ENCODE peak calls at places on chromosomes 16 and 17, in ten cellular contexts. One of them, this sample, is unnamed.

GRCh38 chr17:42171831-42172230 is 9.1 kb downstream of the KCNH4 start:
- DNase-seq in K562: no peak
- DNase-seq in A549: no peak
- DNase-seq in Peyer's patch: no peak
- DNase-seq in body of pancreas: no peak
- DNase-seq in tibial artery: no peak
- DNase-seq in fibroblast of lung: no peak
- DNase-seq in left ventricle myocardium inferior: no peak
- DNase-seq in GM23338: peak
- DNase-seq in testis: no peak
- DNase-seq in this sample: no peak

GRCh38 chr17:16352838-16353701 is at the start of gene CENPV:
- DNase-seq in K562: peak
- DNase-seq in A549: peak
- DNase-seq in Peyer's patch: peak
- DNase-seq in body of pancreas: peak
- DNase-seq in tibial artery: no peak
- DNase-seq in fibroblast of lung: peak
- DNase-seq in left ventricle myocardium inferior: peak
- DNase-seq in GM23338: peak
- DNase-seq in testis: peak
- DNase-seq in this sample: peak

GRCh38 chr17:64128787-64129514 is 993 bp downstream of the ERN1 start:
- DNase-seq in K562: peak
- DNase-seq in A549: peak
- DNase-seq in Peyer's patch: no peak
- DNase-seq in body of pancreas: peak
- DNase-seq in tibial artery: peak
- DNase-seq in fibroblast of lung: peak
- DNase-seq in left ventricle myocardium inferior: no peak
- DNase-seq in GM23338: peak
- DNase-seq in testis: peak
- DNase-seq in this sample: no peak

GRCh38 chr16:19430345-19430744 is 12.7 kb downstream of the TMC5 start:
- DNase-seq in K562: no peak
- DNase-seq in A549: no peak
- DNase-seq in Peyer's patch: no peak
- DNase-seq in body of pancreas: no peak
- DNase-seq in tibial artery: no peak
- DNase-seq in fibroblast of lung: no peak
- DNase-seq in left ventricle myocardium inferior: no peak
- DNase-seq in GM23338: no peak
- DNase-seq in testis: no peak
- DNase-seq in this sample: no peak

GRCh38 chr17:45950888-45951287 is 48.2 kb upstream of the STH start:
- DNase-seq in K562: no peak
- DNase-seq in A549: no peak
- DNase-seq in Peyer's patch: no peak
- DNase-seq in body of pancreas: no peak
- DNase-seq in tibial artery: no peak
- DNase-seq in fibroblast of lung: no peak
- DNase-seq in left ventricle myocardium inferior: no peak
- DNase-seq in GM23338: no peak
- DNase-seq in testis: no peak
- DNase-seq in this sample: no peak

GRCh38 chr16:66717112-66717675 is 20.7 kb upstream of the CMTM4 start:
- DNase-seq in K562: peak
- DNase-seq in A549: peak
- DNase-seq in Peyer's patch: no peak
- DNase-seq in body of pancreas: no peak
- DNase-seq in tibial artery: no peak
- DNase-seq in fibroblast of lung: peak
- DNase-seq in left ventricle myocardium inferior: peak
- DNase-seq in GM23338: peak
- DNase-seq in testis: peak
- DNase-seq in this sample: peak

GRCh38 chr16:89370081-89370511 is 120.3 kb downstream of the ANKRD11 start:
- DNase-seq in K562: no peak
- DNase-seq in A549: no peak
- DNase-seq in Peyer's patch: no peak
- DNase-seq in body of pancreas: no peak
- DNase-seq in tibial artery: no peak
- DNase-seq in fibroblast of lung: no peak
- DNase-seq in left ventricle myocardium inferior: no peak
- DNase-seq in GM23338: no peak
- DNase-seq in testis: no peak
- DNase-seq in this sample: no peak

GRCh38 chr17:69069289-69069688 is 8.6 kb upstream of the ABCA9 start:
- DNase-seq in K562: no peak
- DNase-seq in A549: no peak
- DNase-seq in Peyer's patch: no peak
- DNase-seq in body of pancreas: no peak
- DNase-seq in tibial artery: no peak
- DNase-seq in fibroblast of lung: no peak
- DNase-seq in left ventricle myocardium inferior: no peak
- DNase-seq in GM23338: peak
- DNase-seq in testis: no peak
- DNase-seq in this sample: no peak

GRCh38 chr16:26111900-26112299 is 420.1 kb downstream of the HS3ST4 start:
- DNase-seq in K562: no peak
- DNase-seq in A549: peak
- DNase-seq in Peyer's patch: no peak
- DNase-seq in body of pancreas: no peak
- DNase-seq in tibial artery: no peak
- DNase-seq in fibroblast of lung: no peak
- DNase-seq in left ventricle myocardium inferior: no peak
- DNase-seq in GM23338: peak
- DNase-seq in testis: peak
- DNase-seq in this sample: no peak

GRCh38 chr17:6711081-6711674 is 2.0 kb downstream of the SLC13A5 start:
- DNase-seq in K562: no peak
- DNase-seq in A549: peak
- DNase-seq in Peyer's patch: no peak
- DNase-seq in body of pancreas: no peak
- DNase-seq in tibial artery: no peak
- DNase-seq in fibroblast of lung: no peak
- DNase-seq in left ventricle myocardium inferior: no peak
- DNase-seq in GM23338: no peak
- DNase-seq in testis: peak
- DNase-seq in this sample: no peak

GRCh38 chr16:12381662-12382061 is 405.1 kb downstream of the SNX29 start:
- DNase-seq in K562: no peak
- DNase-seq in A549: no peak
- DNase-seq in Peyer's patch: no peak
- DNase-seq in body of pancreas: no peak
- DNase-seq in tibial artery: no peak
- DNase-seq in fibroblast of lung: no peak
- DNase-seq in left ventricle myocardium inferior: no peak
- DNase-seq in GM23338: no peak
- DNase-seq in testis: no peak
- DNase-seq in this sample: no peak

GRCh38 chr17:49101054-49101534 is 31.5 kb upstream of the B4GALNT2 start:
- DNase-seq in K562: no peak
- DNase-seq in A549: no peak
- DNase-seq in Peyer's patch: no peak
- DNase-seq in body of pancreas: peak
- DNase-seq in tibial artery: no peak
- DNase-seq in fibroblast of lung: peak
- DNase-seq in left ventricle myocardium inferior: no peak
- DNase-seq in GM23338: no peak
- DNase-seq in testis: no peak
- DNase-seq in this sample: no peak

GRCh38 chr16:47779201-47780016 is 318.3 kb downstream of the PHKB start:
- DNase-seq in K562: peak
- DNase-seq in A549: peak
- DNase-seq in Peyer's patch: no peak
- DNase-seq in body of pancreas: peak
- DNase-seq in tibial artery: no peak
- DNase-seq in fibroblast of lung: peak
- DNase-seq in left ventricle myocardium inferior: no peak
- DNase-seq in GM23338: no peak
- DNase-seq in testis: peak
- DNase-seq in this sample: peak
- H3K4me3 ChIP-seq in K562: peak
- H3K4me3 ChIP-seq in A549: peak
- H3K4me3 ChIP-seq in Peyer's patch: peak
- H3K4me3 ChIP-seq in body of pancreas: no peak
- H3K4me3 ChIP-seq in tibial artery: peak
- H3K4me3 ChIP-seq in fibroblast of lung: peak
- H3K4me3 ChIP-seq in left ventricle myocardium inferior: peak
- H3K4me3 ChIP-seq in GM23338: no peak
- H3K4me3 ChIP-seq in testis: no peak
- H3K4me3 ChIP-seq in this sample: peak

GRCh38 chr17:61395983-61396585 is 3.6 kb upstream of the TBX2 start:
- DNase-seq in K562: no peak
- DNase-seq in A549: no peak
- DNase-seq in Peyer's patch: no peak
- DNase-seq in body of pancreas: no peak
- DNase-seq in tibial artery: no peak
- DNase-seq in fibroblast of lung: peak
- DNase-seq in left ventricle myocardium inferior: no peak
- DNase-seq in GM23338: peak
- DNase-seq in testis: no peak
- DNase-seq in this sample: no peak
- H3K27ac ChIP-seq in K562: no peak
- H3K27ac ChIP-seq in A549: no peak
- H3K27ac ChIP-seq in Peyer's patch: peak
- H3K27ac ChIP-seq in body of pancreas: no peak
- H3K27ac ChIP-seq in tibial artery: peak
- H3K27ac ChIP-seq in fibroblast of lung: peak
- H3K27ac ChIP-seq in left ventricle myocardium inferior: peak
- H3K27ac ChIP-seq in GM23338: no peak
- H3K27ac ChIP-seq in testis: peak
- H3K27ac ChIP-seq in this sample: peak

DNA sequence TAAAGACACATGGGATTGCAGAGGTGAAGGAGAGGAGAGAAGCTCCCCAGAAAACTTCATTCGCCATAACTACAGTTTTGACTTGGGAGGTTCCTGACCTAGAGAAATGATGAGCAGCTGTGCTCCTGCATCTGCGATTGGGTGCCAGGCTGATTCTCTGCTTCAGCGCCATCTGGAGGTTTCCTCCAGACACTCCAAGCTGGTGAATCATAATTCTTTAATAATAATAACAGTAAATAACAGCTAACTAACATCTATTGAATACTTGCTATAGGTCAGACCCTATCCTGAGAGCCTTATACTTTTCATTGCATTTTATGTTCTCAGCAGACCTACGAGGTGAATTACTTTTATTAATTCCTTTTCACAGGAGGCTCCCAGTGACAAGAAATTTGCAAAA is 575.8 kb downstream of the TOX3 start:
- DNase-seq in K562: no peak
- DNase-seq in A549: peak
- DNase-seq in Peyer's patch: no peak
- DNase-seq in body of pancreas: peak
- DNase-seq in tibial artery: no peak
- DNase-seq in fibroblast of lung: peak
- DNase-seq in left ventricle myocardium inferior: no peak
- DNase-seq in GM23338: peak
- DNase-seq in testis: peak
- DNase-seq in this sample: no peak
- TF ChIP-seq CTCF in K562: no peak
- TF ChIP-seq CTCF in A549: no peak
- TF ChIP-seq CTCF in Peyer's patch: peak
- TF ChIP-seq CTCF in body of pancreas: peak
- TF ChIP-seq CTCF in tibial artery: no peak
- TF ChIP-seq CTCF in fibroblast of lung: peak
- TF ChIP-seq CTCF in left ventricle myocardium inferior: no peak
- TF ChIP-seq CTCF in GM23338: peak
- TF ChIP-seq CTCF in testis: no peak
- TF ChIP-seq CTCF in this sample: peak

GRCh38 chr16:75559002-75559401 is 3.0 kb upstream of the TMEM231 start:
- DNase-seq in K562: no peak
- DNase-seq in A549: no peak
- DNase-seq in Peyer's patch: no peak
- DNase-seq in body of pancreas: no peak
- DNase-seq in tibial artery: no peak
- DNase-seq in fibroblast of lung: no peak
- DNase-seq in left ventricle myocardium inferior: no peak
- DNase-seq in GM23338: no peak
- DNase-seq in testis: no peak
- DNase-seq in this sample: no peak

GRCh38 chr16:75555213-75555706 is 792 bp downstream of the TMEM231 start:
- DNase-seq in K562: peak
- DNase-seq in A549: peak
- DNase-seq in Peyer's patch: peak
- DNase-seq in body of pancreas: peak
- DNase-seq in tibial artery: peak
- DNase-seq in fibroblast of lung: peak
- DNase-seq in left ventricle myocardium inferior: peak
- DNase-seq in GM23338: peak
- DNase-seq in testis: peak
- DNase-seq in this sample: peak

GRCh38 chr16:75565640-75566039 is 539 bp upstream of the GABARAPL2 start:
- DNase-seq in K562: no peak
- DNase-seq in A549: no peak
- DNase-seq in Peyer's patch: no peak
- DNase-seq in body of pancreas: peak
- DNase-seq in tibial artery: no peak
- DNase-seq in fibroblast of lung: no peak
- DNase-seq in left ventricle myocardium inferior: no peak
- DNase-seq in GM23338: no peak
- DNase-seq in testis: no peak
- DNase-seq in this sample: no peak

GRCh38 chr16:75555707-75556512 is at the start of gene TMEM231:
- DNase-seq in K562: peak
- DNase-seq in A549: peak
- DNase-seq in Peyer's patch: peak
- DNase-seq in body of pancreas: peak
- DNase-seq in tibial artery: peak
- DNase-seq in fibroblast of lung: peak
- DNase-seq in left ventricle myocardium inferior: peak
- DNase-seq in GM23338: peak
- DNase-seq in testis: peak
- DNase-seq in this sample: peak

DNA sequence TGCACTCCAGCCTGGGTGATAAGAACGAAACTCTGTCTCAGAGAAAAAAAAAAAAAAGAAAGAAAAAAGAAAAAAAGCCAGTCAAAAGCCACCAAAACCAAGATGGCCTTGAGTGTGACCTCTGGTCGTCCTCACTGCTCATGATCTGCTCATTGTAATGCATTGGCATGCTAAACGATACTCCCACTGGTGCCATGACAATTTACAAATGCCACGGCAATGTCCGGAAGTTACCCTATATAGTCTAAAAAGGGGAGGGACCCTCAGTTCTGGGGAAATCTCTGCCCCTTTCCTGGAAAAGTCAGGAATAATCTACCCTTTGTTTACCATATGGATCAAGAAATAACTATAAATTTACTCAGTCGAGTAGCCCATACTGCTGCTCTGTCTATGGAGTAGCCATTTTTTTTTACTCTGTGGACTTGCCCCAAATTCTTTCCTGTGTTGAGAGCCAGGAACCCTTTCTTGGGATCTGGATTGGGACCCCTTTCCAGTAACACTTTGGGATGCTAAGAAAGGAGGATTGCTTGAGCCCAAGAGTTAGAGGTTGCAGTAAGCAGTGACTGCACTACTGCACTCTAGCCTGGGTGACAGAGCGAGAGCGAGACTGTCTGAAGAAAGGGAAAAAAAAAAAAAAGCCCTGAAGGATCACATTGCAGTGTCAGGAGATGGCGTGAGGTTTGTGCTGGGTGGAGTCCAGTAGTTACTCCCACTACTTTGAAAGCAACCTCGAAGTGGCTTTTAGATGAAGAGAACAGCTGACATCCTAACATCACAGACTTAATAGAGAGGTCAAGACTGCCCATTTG is 3.7 kb upstream of the TMEM231 start:
- DNase-seq in K562: peak
- DNase-seq in A549: no peak
- DNase-seq in Peyer's patch: no peak
- DNase-seq in body of pancreas: no peak
- DNase-seq in tibial artery: no peak
- DNase-seq in fibroblast of lung: peak
- DNase-seq in left ventricle myocardium inferior: no peak
- DNase-seq in GM23338: peak
- DNase-seq in testis: peak
- DNase-seq in this sample: no peak
- H3K4me3 ChIP-seq in K562: peak
- H3K4me3 ChIP-seq in A549: no peak
- H3K4me3 ChIP-seq in Peyer's patch: no peak
- H3K4me3 ChIP-seq in body of pancreas: no peak
- H3K4me3 ChIP-seq in tibial artery: no peak
- H3K4me3 ChIP-seq in fibroblast of lung: no peak
- H3K4me3 ChIP-seq in left ventricle myocardium inferior: no peak
- H3K4me3 ChIP-seq in GM23338: peak
- H3K4me3 ChIP-seq in testis: no peak
- H3K4me3 ChIP-seq in this sample: no peak

This sample was measured in dorsolateral prefrontal cortex.